ENCODE peak calls at places on chromosome 14, in six cellular contexts. H, R, G, Y, M and I are unnamed samples.

GRCh38 chr14:53655080-53655785 is 301.4 kb downstream of the BMP4 start:
- DNase-seq in Y (no peak), G (no peak), H (no peak), M (no peak), R (no peak), I (no peak)

GRCh38 chr14:32697704-32698103 is 241.0 kb upstream of the NPAS3 start:
- DNase-seq in R (peak), M (peak), Y (no peak), H (no peak), G (no peak), I (no peak)

GRCh38 chr14:67570453-67570852 is 29.6 kb downstream of the PIGH start:
- DNase-seq in G (no peak), Y (no peak), M (no peak), R (no peak), H (no peak), I (no peak)

GRCh38 chr14:31261859-31262739 is 54.5 kb upstream of the HECTD1 start:
- DNase-seq in G (no peak), H (peak), R (peak), M (no peak), Y (no peak), I (peak)

GRCh38 chr14:94367347-94367746 is 21.1 kb downstream of the SERPINA1 start:
- DNase-seq in H (no peak), G (no peak), M (no peak), Y (no peak), R (no peak), I (no peak)

GRCh38 chr14:23362200-23362599 is 2.8 kb downstream of the EFS start:
- DNase-seq in R (peak), M (no peak), Y (no peak), G (no peak), H (no peak), I (no peak)

GRCh38 chr14:56422703-56423213 is 156.8 kb upstream of the TMEM260 start:
- DNase-seq in G (no peak), R (peak), M (peak), Y (no peak), H (no peak), I (peak)

GRCh38 chr14:52781629-52782028 is 9.8 kb downstream of the GNPNAT1 start:
- DNase-seq in G (no peak), M (no peak), H (no peak), R (no peak), Y (no peak), I (no peak)

GRCh38 chr14:92573761-92574498 is 60.3 kb downstream of the RIN3 start:
- DNase-seq in Y (no peak), R (no peak), G (no peak), H (no peak), M (no peak), I (no peak)

GRCh38 chr14:101235042-101235871 is 326.0 kb upstream of the DIO3 start:
- DNase-seq in G (no peak), Y (no peak), R (peak), H (no peak), M (peak), I (peak)

GRCh38 chr14:74582910-74583581 is 29.0 kb downstream of the LTBP2 start:
- DNase-seq in M (no peak), Y (no peak), H (no peak), G (no peak), R (peak), I (no peak)

GRCh38 chr14:23104070-23104590 is 659 bp downstream of the CIROP start:
- DNase-seq in G (no peak), H (no peak), M (no peak), R (no peak), Y (no peak), I (no peak)

GRCh38 chr14:48111151-48111550 is 435.7 kb upstream of the MDGA2 start:
- DNase-seq in M (no peak), G (no peak), Y (no peak), H (no peak), R (no peak), I (no peak)

GRCh38 chr14:101242442-101243385 is 318.6 kb upstream of the DIO3 start:
- DNase-seq in H (no peak), R (no peak), Y (no peak), M (no peak), G (no peak), I (no peak)

GRCh38 chr14:61562321-61563161 is 132.8 kb upstream of the HIF1A start:
- DNase-seq in G (no peak), M (peak), Y (no peak), R (peak), H (no peak), I (no peak)

GRCh38 chr14:74401504-74402241 is 24.3 kb downstream of the SYNDIG1L start:
- DNase-seq in G (peak), Y (no peak), M (no peak), R (no peak), H (peak), I (no peak)

GRCh38 chr14:91021991-91022621 is 38.3 kb downstream of the RPS6KA5 start:
- DNase-seq in Y (no peak), G (no peak), R (no peak), M (no peak), H (no peak), I (no peak)

GRCh38 chr14:74695406-74695805 is 17.5 kb downstream of the AREL1 start:
- DNase-seq in R (no peak), G (no peak), H (no peak), M (no peak), Y (no peak), I (no peak)

GRCh38 chr14:89337912-89338311 is 79.1 kb downstream of the FOXN3 start:
- DNase-seq in R (peak), H (no peak), G (no peak), M (no peak), Y (no peak), I (no peak)

GRCh38 chr14:84074626-84075025 is 1455.3 kb upstream of the FLRT2 start:
- DNase-seq in R (no peak), G (no peak), H (no peak), M (no peak), Y (no peak), I (no peak)

GRCh38 chr14:104293851-104294627 is 155.7 kb downstream of the KIF26A start:
- DNase-seq in Y (no peak), R (no peak), M (no peak), H (no peak), G (no peak), I (peak)

GRCh38 chr14:100849432-100849831 is 23.5 kb downstream of the MEG3 start:
- DNase-seq in G (no peak), Y (no peak), M (no peak), H (no peak), R (peak), I (no peak)

GRCh38 chr14:35384386-35385041 is 20.0 kb downstream of the NFKBIA start:
- DNase-seq in R (peak), M (peak), Y (peak), G (no peak), H (no peak), I (no peak)

GRCh38 chr14:105139212-105139825 is 29.3 kb downstream of the JAG2 start:
- DNase-seq in R (no peak), H (no peak), M (no peak), G (no peak), Y (no peak), I (no peak)

GRCh38 chr14:105484069-105484996 is 2.4 kb upstream of the CRIP1 start:
- DNase-seq in G (no peak), R (no peak), Y (no peak), M (no peak), H (no peak), I (peak)

GRCh38 chr14:62015248-62015647 is 253.0 kb downstream of the SNAPC1 start:
- DNase-seq in Y (no peak), G (no peak), M (no peak), H (no peak), R (peak), I (no peak)

GRCh38 chr14:50110323-50111037 is 5.9 kb downstream of the VCPKMT start:
- DNase-seq in H (no peak), Y (no peak), M (no peak), R (no peak), G (no peak), I (no peak)

GRCh38 chr14:91509083-91509877 is 830 bp downstream of the PPP4R3A start:
- DNase-seq in Y (peak), R (no peak), G (peak), H (no peak), M (peak), I (peak)

GRCh38 chr14:65999865-66000264 is 486.3 kb upstream of the CCDC196 start:
- DNase-seq in G (no peak), Y (no peak), M (no peak), H (no peak), R (no peak), I (no peak)

GRCh38 chr14:89701079-89702043 is 253.2 kb downstream of the EFCAB11 start:
- DNase-seq in H (no peak), Y (peak), G (peak), R (peak), M (peak), I (peak)

DNA sequence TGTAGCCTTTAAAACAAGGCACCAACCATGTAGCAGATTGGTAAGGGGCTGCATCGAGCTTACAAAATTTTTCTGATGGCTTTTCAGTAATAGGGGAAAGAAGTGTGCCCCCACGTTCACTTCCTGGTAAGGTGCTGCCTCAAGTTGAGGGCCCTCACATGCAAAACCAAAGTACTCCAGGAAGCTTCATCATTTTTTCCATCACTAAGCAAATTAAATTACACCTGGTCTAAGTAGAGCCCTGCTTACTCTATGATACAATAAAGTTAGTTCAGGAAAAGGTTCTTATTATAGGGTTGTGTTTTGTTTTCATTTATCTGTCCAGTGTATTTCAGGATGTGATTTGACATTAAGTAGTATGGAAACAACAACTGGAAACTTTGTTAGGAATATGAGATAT is 15.0 kb upstream of the AKAP5 start:
- DNase-seq in M (no peak), Y (no peak), G (no peak), R (no peak), H (no peak), I (no peak)
- H3K27ac ChIP-seq in M (no peak), Y (no peak), G (no peak), R (no peak), H (peak), I (no peak)

GRCh38 chr14:70020350-70021170 is 141.3 kb downstream of the SMOC1 start:
- DNase-seq in R (peak), G (no peak), Y (no peak), M (no peak), H (no peak), I (no peak)

GRCh38 chr14:70014696-70015095 is 135.5 kb downstream of the SMOC1 start:
- DNase-seq in M (no peak), G (no peak), H (no peak), Y (no peak), R (no peak), I (no peak)

GRCh38 chr14:70021548-70021947 is 142.3 kb downstream of the SMOC1 start:
- DNase-seq in R (no peak), H (no peak), Y (no peak), M (no peak), G (no peak), I (no peak)

GRCh38 chr14:70018713-70019201 is 139.5 kb downstream of the SMOC1 start:
- DNase-seq in G (peak), R (peak), Y (no peak), M (no peak), H (no peak), I (no peak)

DNA sequence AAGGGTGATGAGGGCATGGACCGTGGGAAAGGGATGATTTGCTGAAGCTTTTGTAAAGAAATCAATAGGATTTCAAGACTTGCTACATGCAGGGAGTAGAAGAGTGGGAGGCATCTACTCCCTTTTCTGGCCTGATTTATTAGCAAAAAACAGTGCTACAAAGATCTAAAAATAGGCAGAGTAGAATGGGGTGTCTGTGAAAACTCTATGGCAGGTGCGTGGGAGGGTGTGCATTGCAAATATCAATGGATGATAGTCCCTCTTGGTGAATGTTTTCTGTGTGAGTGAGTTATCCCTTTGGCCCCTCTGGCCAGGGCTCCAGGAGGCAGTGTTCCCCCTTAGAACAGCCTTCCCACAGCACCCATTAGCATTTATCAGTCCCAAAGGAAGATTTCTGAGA is 139.0 kb downstream of the SMOC1 start:
- DNase-seq in Y (no peak), G (no peak), H (no peak), M (no peak), R (peak), I (no peak)
- H3K27ac ChIP-seq in Y (no peak), G (peak), H (no peak), M (no peak), R (no peak), I (peak)

DNA sequence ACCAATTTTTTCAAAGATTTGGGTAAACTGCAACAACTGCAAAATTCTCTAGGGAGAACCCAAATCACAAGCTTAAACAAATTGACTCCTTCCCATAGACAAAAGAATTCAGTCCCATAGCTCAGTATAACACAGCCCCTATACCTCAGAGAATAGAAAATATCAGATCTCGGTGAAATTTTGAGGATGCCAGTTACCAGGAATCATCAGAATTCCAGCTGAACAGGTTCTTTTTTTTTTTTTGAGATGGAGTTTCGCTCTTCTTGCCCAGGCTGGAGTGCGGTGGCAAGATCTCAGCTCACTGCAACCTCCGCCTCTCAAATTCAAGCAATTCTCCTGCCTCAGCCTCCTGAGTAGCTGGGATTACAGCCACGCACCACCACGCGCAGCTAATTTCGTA is 36.7 kb downstream of the ZFYVE1 start:
- DNase-seq in Y (no peak), G (no peak), R (no peak), M (no peak), H (no peak), I (no peak)
- H3K27ac ChIP-seq in Y (no peak), G (no peak), R (no peak), M (no peak), H (no peak), I (no peak)

GRCh38 chr14:70890842-70891442 is 16.3 kb upstream of the PCNX1 start:
- DNase-seq in H (no peak), R (no peak), M (no peak), G (no peak), Y (no peak), I (no peak)
- H3K27ac ChIP-seq in H (no peak), R (no peak), M (no peak), G (no peak), Y (no peak), I (no peak)

GRCh38 chr14:28780843-28781503 is 14.4 kb downstream of the FOXG1 start:
- DNase-seq in R (no peak), M (no peak), Y (no peak), H (no peak), G (no peak), I (no peak)
- H3K27ac ChIP-seq in R (no peak), M (no peak), Y (no peak), H (no peak), G (no peak), I (no peak)

DNA sequence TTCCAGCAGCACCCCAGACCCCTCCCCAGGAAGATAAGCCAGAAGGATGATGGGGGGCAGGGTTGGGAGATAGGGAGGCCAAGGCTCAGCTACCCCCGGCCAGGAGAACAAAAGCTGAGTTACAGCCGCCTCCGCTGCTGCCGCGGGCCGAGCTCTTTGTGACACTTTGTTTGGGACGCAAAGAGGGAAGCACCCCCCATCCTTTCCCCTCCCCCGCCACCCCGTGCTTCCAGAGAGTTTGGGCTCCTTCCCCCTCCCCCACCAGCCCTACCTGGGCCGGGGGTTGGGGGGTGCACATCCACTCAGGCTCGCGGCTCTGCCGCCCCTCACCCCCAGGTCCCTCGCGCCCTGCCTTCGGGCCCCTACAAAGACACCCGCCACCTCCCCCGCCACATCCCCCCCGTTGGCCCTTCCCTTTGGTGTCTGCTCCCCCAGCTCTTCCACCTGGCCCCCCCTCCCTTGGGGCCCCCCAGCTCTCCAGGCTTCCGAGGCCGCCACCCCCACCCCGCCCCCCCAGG is 780 bp downstream of the ZNF219 start:
- DNase-seq in H (no peak), Y (no peak), M (no peak), G (no peak), R (no peak), I (peak)
- H3K27ac ChIP-seq in H (no peak), Y (peak), M (no peak), G (no peak), R (peak), I (peak)

GRCh38 chr14:75831971-75832370 is 149.8 kb downstream of the TGFB3 start:
- DNase-seq in M (no peak), G (no peak), H (no peak), Y (no peak), R (peak), I (no peak)

GRCh38 chr14:75833326-75834020 is 148.3 kb downstream of the TGFB3 start:
- DNase-seq in H (no peak), M (no peak), Y (no peak), R (no peak), G (no peak), I (no peak)

GRCh38 chr14:75835156-75836141 is 146.3 kb downstream of the TGFB3 start:
- DNase-seq in H (no peak), R (no peak), Y (no peak), G (no peak), M (no peak), I (no peak)

GRCh38 chr14:75831455-75831854 is 150.3 kb downstream of the TGFB3 start:
- DNase-seq in G (no peak), Y (no peak), M (peak), H (no peak), R (peak), I (peak)

DNA sequence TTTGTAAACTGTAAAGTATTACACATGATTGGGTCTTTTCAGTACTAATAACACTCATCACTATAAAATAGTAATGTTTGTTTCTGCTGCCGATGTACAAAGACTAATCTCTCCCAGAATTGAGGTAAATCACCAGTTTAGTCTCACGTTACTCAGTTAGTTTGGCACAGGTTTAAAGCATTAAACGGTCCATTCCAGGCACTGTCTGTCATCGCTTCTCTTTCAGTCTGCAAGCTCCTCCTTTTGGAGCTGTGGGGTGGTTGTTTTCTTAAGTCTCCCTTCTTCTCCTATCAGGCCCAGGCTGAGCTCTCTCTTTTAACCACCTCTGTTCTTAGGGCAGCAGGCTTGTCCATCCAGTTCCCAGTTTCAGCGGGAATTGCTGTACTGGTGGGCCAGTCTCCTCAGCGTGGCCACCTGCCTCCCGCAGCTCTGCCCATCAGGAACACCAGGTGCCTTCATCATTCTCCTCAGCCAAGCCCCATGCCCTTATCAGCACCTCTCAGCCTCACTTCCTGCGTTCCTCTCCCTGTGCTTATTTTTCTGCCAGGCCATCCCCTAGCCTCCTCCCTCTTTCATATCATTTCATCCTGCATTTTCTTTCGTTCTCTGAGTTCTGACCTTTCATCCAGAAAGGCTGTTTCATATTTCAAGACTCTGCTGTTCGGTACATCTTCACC is 149.0 kb downstream of the TGFB3 start:
- DNase-seq in G (no peak), R (peak), Y (no peak), H (no peak), M (no peak), I (no peak)
- H3K27ac ChIP-seq in G (no peak), R (no peak), Y (no peak), H (no peak), M (no peak), I (peak)